ENCODE peak calls at places on chromosomes 16 and 17, in four cellular contexts. A, B, Q and V are unnamed samples.

GRCh38 chr17:83041305-83041704 is 38.1 kb upstream of the METRNL start:
- DNase-seq in A (no peak), B (no peak), Q (no peak), V (no peak)

GRCh38 chr16:4134434-4134833 is 18.2 kb upstream of the ADCY9 start:
- DNase-seq in A (no peak), B (no peak), Q (no peak), V (no peak)

GRCh38 chr17:30336369-30337171 is 2.7 kb upstream of the TMIGD1 start:
- DNase-seq in A (peak), B (peak), Q (peak), V (no peak)

GRCh38 chr17:48002208-48002919 is 31.5 kb downstream of the CDK5RAP3 start:
- DNase-seq in A (no peak), B (no peak), Q (no peak), V (no peak)

GRCh38 chr16:67387479-67388079 is 5.7 kb downstream of the TPPP3 start:
- DNase-seq in A (no peak), B (no peak), Q (no peak), V (peak)

GRCh38 chr16:80530479-80530878 is 10.3 kb upstream of the DYNLRB2 start:
- DNase-seq in A (no peak), B (no peak), Q (no peak), V (no peak)

GRCh38 chr16:87842209-87842869 is 27.0 kb downstream of the SLC7A5 start:
- DNase-seq in A (no peak), B (no peak), Q (no peak), V (no peak)

GRCh38 chr17:74637912-74638311 is 14.4 kb upstream of the CD300E start:
- DNase-seq in A (no peak), B (no peak), Q (no peak), V (no peak)

GRCh38 chr17:14448816-14449215 is 147.9 kb downstream of the HS3ST3B1 start:
- DNase-seq in A (no peak), B (no peak), Q (no peak), V (no peak)

GRCh38 chr16:80375513-80375912 is 165.3 kb upstream of the DYNLRB2 start:
- DNase-seq in A (no peak), B (no peak), Q (no peak), V (no peak)

GRCh38 chr17:2239882-2240430 is 63.6 kb downstream of the SMG6 start:
- DNase-seq in A (peak), B (no peak), Q (no peak), V (no peak)